ENCODE peak calls at places on chromosomes 16 and 17, in seven cellular contexts. One of them, this sample, is unnamed.

GRCh38 chr16:85275533-85276249 is 163.4 kb upstream of the CIBAR2 start:
- DNase-seq in BJ: no peak
- DNase-seq in IMR-90: peak
- DNase-seq in lower lobe of right lung: peak
- DNase-seq in stimulated activated CD8-positive, alpha-beta memory T cell treated with anti-CD3 and anti-CD28 coated beads, Interleukin-7, amount 100 ng/mL, for 1 hour: peak
- DNase-seq in NCI-H187: no peak
- DNase-seq in hepatocyte: peak
- DNase-seq in this sample: peak

GRCh38 chr17:33436321-33436720 is 143.2 kb upstream of the ASIC2 start:
- DNase-seq in NCI-H187: no peak
- DNase-seq in BJ: peak
- DNase-seq in lower lobe of right lung: no peak
- DNase-seq in hepatocyte: no peak
- DNase-seq in stimulated activated CD8-positive, alpha-beta memory T cell treated with anti-CD3 and anti-CD28 coated beads, Interleukin-7, amount 100 ng/mL, for 1 hour: no peak
- DNase-seq in IMR-90: peak
- DNase-seq in this sample: no peak

GRCh38 chr17:6998855-6999508 is 3.1 kb downstream of the ALOX12 start:
- DNase-seq in IMR-90: no peak
- DNase-seq in stimulated activated CD8-positive, alpha-beta memory T cell treated with anti-CD3 and anti-CD28 coated beads, Interleukin-7, amount 100 ng/mL, for 1 hour: no peak
- DNase-seq in NCI-H187: no peak
- DNase-seq in BJ: no peak
- DNase-seq in lower lobe of right lung: no peak
- DNase-seq in hepatocyte: no peak
- DNase-seq in this sample: no peak

GRCh38 chr16:78842950-78843349 is 743.5 kb downstream of the WWOX start:
- DNase-seq in BJ: no peak
- DNase-seq in NCI-H187: no peak
- DNase-seq in IMR-90: no peak
- DNase-seq in stimulated activated CD8-positive, alpha-beta memory T cell treated with anti-CD3 and anti-CD28 coated beads, Interleukin-7, amount 100 ng/mL, for 1 hour: no peak
- DNase-seq in lower lobe of right lung: no peak
- DNase-seq in hepatocyte: no peak
- DNase-seq in this sample: no peak

GRCh38 chr16:2426941-2427361 is 2.3 kb upstream of the CCNF start:
- DNase-seq in lower lobe of right lung: peak
- DNase-seq in BJ: no peak
- DNase-seq in IMR-90: no peak
- DNase-seq in NCI-H187: no peak
- DNase-seq in hepatocyte: no peak
- DNase-seq in stimulated activated CD8-positive, alpha-beta memory T cell treated with anti-CD3 and anti-CD28 coated beads, Interleukin-7, amount 100 ng/mL, for 1 hour: no peak
- DNase-seq in this sample: no peak

GRCh38 chr17:1727876-1728630 is 3.5 kb downstream of the WDR81 start:
- DNase-seq in hepatocyte: no peak
- DNase-seq in stimulated activated CD8-positive, alpha-beta memory T cell treated with anti-CD3 and anti-CD28 coated beads, Interleukin-7, amount 100 ng/mL, for 1 hour: no peak
- DNase-seq in lower lobe of right lung: no peak
- DNase-seq in NCI-H187: no peak
- DNase-seq in BJ: no peak
- DNase-seq in IMR-90: no peak
- DNase-seq in this sample: no peak

GRCh38 chr16:17469742-17470001 is 1.1 kb downstream of the XYLT1 start:
- DNase-seq in hepatocyte: no peak
- DNase-seq in IMR-90: no peak
- DNase-seq in NCI-H187: no peak
- DNase-seq in lower lobe of right lung: no peak
- DNase-seq in BJ: no peak
- DNase-seq in stimulated activated CD8-positive, alpha-beta memory T cell treated with anti-CD3 and anti-CD28 coated beads, Interleukin-7, amount 100 ng/mL, for 1 hour: no peak
- DNase-seq in this sample: no peak

GRCh38 chr17:74453665-74454196 is 12.7 kb upstream of the CD300A start:
- DNase-seq in lower lobe of right lung: no peak
- DNase-seq in stimulated activated CD8-positive, alpha-beta memory T cell treated with anti-CD3 and anti-CD28 coated beads, Interleukin-7, amount 100 ng/mL, for 1 hour: peak
- DNase-seq in hepatocyte: no peak
- DNase-seq in NCI-H187: no peak
- DNase-seq in IMR-90: no peak
- DNase-seq in BJ: no peak
- DNase-seq in this sample: no peak

GRCh38 chr16:79089735-79090284 is 510.7 kb downstream of the MAF start:
- DNase-seq in lower lobe of right lung: no peak
- DNase-seq in NCI-H187: no peak
- DNase-seq in IMR-90: no peak
- DNase-seq in hepatocyte: no peak
- DNase-seq in stimulated activated CD8-positive, alpha-beta memory T cell treated with anti-CD3 and anti-CD28 coated beads, Interleukin-7, amount 100 ng/mL, for 1 hour: peak
- DNase-seq in BJ: no peak
- DNase-seq in this sample: no peak